ENCODE peak calls at places on chromosomes 7 and 10, in nine cellular contexts. One of them, this sample, is unnamed.

GRCh38 chr10:28711776-28712175 is 34.5 kb downstream of the BAMBI start:
- DNase-seq in astrocyte: no peak
- DNase-seq in iPS-NIHi11: no peak
- DNase-seq in T-cell: no peak
- DNase-seq in GM13977: no peak
- DNase-seq in effector memory CD8-positive, alpha-beta T cell: no peak
- DNase-seq in stimulated activated CD8-positive, alpha-beta memory T cell treated with anti-CD3 and anti-CD28 coated beads, Interleukin-12 subunit alpha, Interleukin-12 subunit beta, amount 100 ng/mL, for 4 hours: no peak
- DNase-seq in activated T-cell treated with anti-CD3 and anti-CD28 coated beads, Interleukin-2, amount 50 U/mL, for 4 hours: no peak
- DNase-seq in HT-29: no peak
- DNase-seq in this sample: no peak

GRCh38 chr10:61896854-61897661 is 4.4 kb upstream of the ARID5B start:
- DNase-seq in activated T-cell treated with anti-CD3 and anti-CD28 coated beads, Interleukin-2, amount 50 U/mL, for 4 hours: peak; percentile 36
- DNase-seq in effector memory CD8-positive, alpha-beta T cell: peak; percentile 70
- DNase-seq in stimulated activated CD8-positive, alpha-beta memory T cell treated with anti-CD3 and anti-CD28 coated beads, Interleukin-12 subunit alpha, Interleukin-12 subunit beta, amount 100 ng/mL, for 4 hours: no peak
- DNase-seq in T-cell: peak; percentile 40
- DNase-seq in GM13977: peak; percentile 83
- DNase-seq in iPS-NIHi11: peak; percentile 87
- DNase-seq in HT-29: peak; percentile 89
- DNase-seq in astrocyte: peak; percentile 47
- DNase-seq in this sample: peak; percentile 26

GRCh38 chr7:135573541-135573940 is 15.8 kb downstream of the NUP205 start:
- DNase-seq in effector memory CD8-positive, alpha-beta T cell: no peak
- DNase-seq in T-cell: no peak
- DNase-seq in iPS-NIHi11: no peak
- DNase-seq in GM13977: no peak
- DNase-seq in astrocyte: no peak
- DNase-seq in stimulated activated CD8-positive, alpha-beta memory T cell treated with anti-CD3 and anti-CD28 coated beads, Interleukin-12 subunit alpha, Interleukin-12 subunit beta, amount 100 ng/mL, for 4 hours: no peak
- DNase-seq in HT-29: no peak
- DNase-seq in activated T-cell treated with anti-CD3 and anti-CD28 coated beads, Interleukin-2, amount 50 U/mL, for 4 hours: no peak
- DNase-seq in this sample: no peak

GRCh38 chr10:46544989-46545791 is 11.3 kb downstream of the GPRIN2 start:
- DNase-seq in GM13977: no peak
- DNase-seq in effector memory CD8-positive, alpha-beta T cell: no peak
- DNase-seq in iPS-NIHi11: peak; percentile 76
- DNase-seq in T-cell: no peak
- DNase-seq in stimulated activated CD8-positive, alpha-beta memory T cell treated with anti-CD3 and anti-CD28 coated beads, Interleukin-12 subunit alpha, Interleukin-12 subunit beta, amount 100 ng/mL, for 4 hours: no peak
- DNase-seq in astrocyte: no peak
- DNase-seq in activated T-cell treated with anti-CD3 and anti-CD28 coated beads, Interleukin-2, amount 50 U/mL, for 4 hours: no peak
- DNase-seq in HT-29: peak; percentile 75
- DNase-seq in this sample: no peak

GRCh38 chr10:133197786-133198185 is 32.2 kb upstream of the UTF1 start:
- DNase-seq in HT-29: no peak
- DNase-seq in GM13977: no peak
- DNase-seq in iPS-NIHi11: no peak
- DNase-seq in astrocyte: no peak
- DNase-seq in T-cell: no peak
- DNase-seq in stimulated activated CD8-positive, alpha-beta memory T cell treated with anti-CD3 and anti-CD28 coated beads, Interleukin-12 subunit alpha, Interleukin-12 subunit beta, amount 100 ng/mL, for 4 hours: no peak
- DNase-seq in activated T-cell treated with anti-CD3 and anti-CD28 coated beads, Interleukin-2, amount 50 U/mL, for 4 hours: no peak
- DNase-seq in effector memory CD8-positive, alpha-beta T cell: no peak
- DNase-seq in this sample: no peak

GRCh38 chr10:69865450-69865849 is 63.7 kb downstream of the COL13A1 start:
- DNase-seq in astrocyte: no peak
- DNase-seq in GM13977: no peak
- DNase-seq in stimulated activated CD8-positive, alpha-beta memory T cell treated with anti-CD3 and anti-CD28 coated beads, Interleukin-12 subunit alpha, Interleukin-12 subunit beta, amount 100 ng/mL, for 4 hours: no peak
- DNase-seq in effector memory CD8-positive, alpha-beta T cell: no peak
- DNase-seq in activated T-cell treated with anti-CD3 and anti-CD28 coated beads, Interleukin-2, amount 50 U/mL, for 4 hours: no peak
- DNase-seq in T-cell: no peak
- DNase-seq in iPS-NIHi11: no peak
- DNase-seq in HT-29: no peak
- DNase-seq in this sample: no peak

GRCh38 chr10:86371116-86371515 is 4.5 kb upstream of the GRID1 start:
- DNase-seq in iPS-NIHi11: no peak
- DNase-seq in effector memory CD8-positive, alpha-beta T cell: no peak
- DNase-seq in stimulated activated CD8-positive, alpha-beta memory T cell treated with anti-CD3 and anti-CD28 coated beads, Interleukin-12 subunit alpha, Interleukin-12 subunit beta, amount 100 ng/mL, for 4 hours: no peak
- DNase-seq in HT-29: no peak
- DNase-seq in astrocyte: no peak
- DNase-seq in activated T-cell treated with anti-CD3 and anti-CD28 coated beads, Interleukin-2, amount 50 U/mL, for 4 hours: peak; percentile 1
- DNase-seq in T-cell: no peak
- DNase-seq in GM13977: no peak
- DNase-seq in this sample: no peak

GRCh38 chr7:127961787-127962463 is 69.3 kb downstream of the LRRC4 start:
- DNase-seq in effector memory CD8-positive, alpha-beta T cell: no peak
- DNase-seq in activated T-cell treated with anti-CD3 and anti-CD28 coated beads, Interleukin-2, amount 50 U/mL, for 4 hours: no peak
- DNase-seq in iPS-NIHi11: no peak
- DNase-seq in GM13977: no peak
- DNase-seq in T-cell: no peak
- DNase-seq in stimulated activated CD8-positive, alpha-beta memory T cell treated with anti-CD3 and anti-CD28 coated beads, Interleukin-12 subunit alpha, Interleukin-12 subunit beta, amount 100 ng/mL, for 4 hours: no peak
- DNase-seq in HT-29: no peak
- DNase-seq in astrocyte: no peak
- DNase-seq in this sample: no peak

GRCh38 chr7:107219563-107220244 is 50.9 kb downstream of the HBP1 start:
- DNase-seq in GM13977: no peak
- DNase-seq in iPS-NIHi11: no peak
- DNase-seq in T-cell: no peak
- DNase-seq in activated T-cell treated with anti-CD3 and anti-CD28 coated beads, Interleukin-2, amount 50 U/mL, for 4 hours: no peak
- DNase-seq in stimulated activated CD8-positive, alpha-beta memory T cell treated with anti-CD3 and anti-CD28 coated beads, Interleukin-12 subunit alpha, Interleukin-12 subunit beta, amount 100 ng/mL, for 4 hours: no peak
- DNase-seq in effector memory CD8-positive, alpha-beta T cell: no peak
- DNase-seq in HT-29: no peak
- DNase-seq in astrocyte: no peak
- DNase-seq in this sample: no peak

GRCh38 chr10:69635428-69636272 is 5.6 kb downstream of the FAM241B start:
- DNase-seq in astrocyte: no peak
- DNase-seq in iPS-NIHi11: no peak
- DNase-seq in HT-29: no peak
- DNase-seq in stimulated activated CD8-positive, alpha-beta memory T cell treated with anti-CD3 and anti-CD28 coated beads, Interleukin-12 subunit alpha, Interleukin-12 subunit beta, amount 100 ng/mL, for 4 hours: no peak
- DNase-seq in effector memory CD8-positive, alpha-beta T cell: no peak
- DNase-seq in GM13977: no peak
- DNase-seq in activated T-cell treated with anti-CD3 and anti-CD28 coated beads, Interleukin-2, amount 50 U/mL, for 4 hours: no peak
- DNase-seq in T-cell: no peak
- DNase-seq in this sample: no peak

GRCh38 chr10:73648252-73648651 is 7.0 kb upstream of the MYOZ1 start:
- DNase-seq in GM13977: no peak
- DNase-seq in T-cell: no peak
- DNase-seq in effector memory CD8-positive, alpha-beta T cell: no peak
- DNase-seq in stimulated activated CD8-positive, alpha-beta memory T cell treated with anti-CD3 and anti-CD28 coated beads, Interleukin-12 subunit alpha, Interleukin-12 subunit beta, amount 100 ng/mL, for 4 hours: no peak
- DNase-seq in astrocyte: no peak
- DNase-seq in iPS-NIHi11: peak; percentile 58
- DNase-seq in HT-29: no peak
- DNase-seq in activated T-cell treated with anti-CD3 and anti-CD28 coated beads, Interleukin-2, amount 50 U/mL, for 4 hours: no peak
- DNase-seq in this sample: no peak

GRCh38 chr10:6299234-6299633 is 96.5 kb downstream of the PFKFB3 start:
- DNase-seq in iPS-NIHi11: no peak
- DNase-seq in GM13977: no peak
- DNase-seq in HT-29: peak; percentile 66
- DNase-seq in effector memory CD8-positive, alpha-beta T cell: no peak
- DNase-seq in stimulated activated CD8-positive, alpha-beta memory T cell treated with anti-CD3 and anti-CD28 coated beads, Interleukin-12 subunit alpha, Interleukin-12 subunit beta, amount 100 ng/mL, for 4 hours: no peak
- DNase-seq in astrocyte: peak; percentile 40
- DNase-seq in activated T-cell treated with anti-CD3 and anti-CD28 coated beads, Interleukin-2, amount 50 U/mL, for 4 hours: no peak
- DNase-seq in T-cell: no peak
- DNase-seq in this sample: no peak

GRCh38 chr7:4631664-4632171 is 50.4 kb upstream of the FOXK1 start:
- DNase-seq in stimulated activated CD8-positive, alpha-beta memory T cell treated with anti-CD3 and anti-CD28 coated beads, Interleukin-12 subunit alpha, Interleukin-12 subunit beta, amount 100 ng/mL, for 4 hours: no peak
- DNase-seq in activated T-cell treated with anti-CD3 and anti-CD28 coated beads, Interleukin-2, amount 50 U/mL, for 4 hours: no peak
- DNase-seq in T-cell: no peak
- DNase-seq in effector memory CD8-positive, alpha-beta T cell: no peak
- DNase-seq in iPS-NIHi11: peak; percentile 76
- DNase-seq in HT-29: peak; percentile 86
- DNase-seq in astrocyte: peak; percentile 83
- DNase-seq in GM13977: no peak
- DNase-seq in this sample: peak; percentile 90

GRCh38 chr7:55794527-55794926 is 68.0 kb downstream of the SEPTIN14 start:
- DNase-seq in effector memory CD8-positive, alpha-beta T cell: no peak
- DNase-seq in astrocyte: no peak
- DNase-seq in activated T-cell treated with anti-CD3 and anti-CD28 coated beads, Interleukin-2, amount 50 U/mL, for 4 hours: no peak
- DNase-seq in HT-29: peak; percentile 35
- DNase-seq in GM13977: no peak
- DNase-seq in T-cell: no peak
- DNase-seq in stimulated activated CD8-positive, alpha-beta memory T cell treated with anti-CD3 and anti-CD28 coated beads, Interleukin-12 subunit alpha, Interleukin-12 subunit beta, amount 100 ng/mL, for 4 hours: no peak
- DNase-seq in iPS-NIHi11: no peak
- DNase-seq in this sample: no peak

GRCh38 chr10:125062244-125063208 is 97.8 kb downstream of the CTBP2 start:
- DNase-seq in effector memory CD8-positive, alpha-beta T cell: no peak
- DNase-seq in T-cell: no peak
- DNase-seq in stimulated activated CD8-positive, alpha-beta memory T cell treated with anti-CD3 and anti-CD28 coated beads, Interleukin-12 subunit alpha, Interleukin-12 subunit beta, amount 100 ng/mL, for 4 hours: no peak
- DNase-seq in HT-29: no peak
- DNase-seq in activated T-cell treated with anti-CD3 and anti-CD28 coated beads, Interleukin-2, amount 50 U/mL, for 4 hours: no peak
- DNase-seq in GM13977: no peak
- DNase-seq in astrocyte: no peak
- DNase-seq in iPS-NIHi11: no peak
- DNase-seq in this sample: no peak

GRCh38 chr7:148927141-148927540 is 43.0 kb upstream of the EZH2 start:
- DNase-seq in effector memory CD8-positive, alpha-beta T cell: no peak
- DNase-seq in activated T-cell treated with anti-CD3 and anti-CD28 coated beads, Interleukin-2, amount 50 U/mL, for 4 hours: no peak
- DNase-seq in stimulated activated CD8-positive, alpha-beta memory T cell treated with anti-CD3 and anti-CD28 coated beads, Interleukin-12 subunit alpha, Interleukin-12 subunit beta, amount 100 ng/mL, for 4 hours: no peak
- DNase-seq in GM13977: no peak
- DNase-seq in astrocyte: no peak
- DNase-seq in T-cell: no peak
- DNase-seq in iPS-NIHi11: no peak
- DNase-seq in HT-29: no peak
- DNase-seq in this sample: no peak

GRCh38 chr7:69598081-69598486 is at the start of gene AUTS2:
- DNase-seq in astrocyte: peak; percentile 78
- DNase-seq in stimulated activated CD8-positive, alpha-beta memory T cell treated with anti-CD3 and anti-CD28 coated beads, Interleukin-12 subunit alpha, Interleukin-12 subunit beta, amount 100 ng/mL, for 4 hours: peak; percentile 46
- DNase-seq in iPS-NIHi11: peak; percentile 95
- DNase-seq in activated T-cell treated with anti-CD3 and anti-CD28 coated beads, Interleukin-2, amount 50 U/mL, for 4 hours: peak; percentile 26
- DNase-seq in GM13977: peak; percentile 98
- DNase-seq in HT-29: no peak
- DNase-seq in effector memory CD8-positive, alpha-beta T cell: peak; percentile 55
- DNase-seq in T-cell: peak; percentile 13
- DNase-seq in this sample: peak; percentile 81

GRCh38 chr7:17669204-17669603 is 271.1 kb downstream of the SNX13 start:
- DNase-seq in iPS-NIHi11: no peak
- DNase-seq in activated T-cell treated with anti-CD3 and anti-CD28 coated beads, Interleukin-2, amount 50 U/mL, for 4 hours: no peak
- DNase-seq in effector memory CD8-positive, alpha-beta T cell: no peak
- DNase-seq in HT-29: no peak
- DNase-seq in astrocyte: no peak
- DNase-seq in GM13977: no peak
- DNase-seq in T-cell: no peak
- DNase-seq in stimulated activated CD8-positive, alpha-beta memory T cell treated with anti-CD3 and anti-CD28 coated beads, Interleukin-12 subunit alpha, Interleukin-12 subunit beta, amount 100 ng/mL, for 4 hours: no peak
- DNase-seq in this sample: no peak

GRCh38 chr10:16521311-16522016 is at the start of gene C1QL3:
- DNase-seq in HT-29: no peak
- DNase-seq in effector memory CD8-positive, alpha-beta T cell: no peak
- DNase-seq in astrocyte: peak; percentile 10
- DNase-seq in stimulated activated CD8-positive, alpha-beta memory T cell treated with anti-CD3 and anti-CD28 coated beads, Interleukin-12 subunit alpha, Interleukin-12 subunit beta, amount 100 ng/mL, for 4 hours: no peak
- DNase-seq in iPS-NIHi11: peak; percentile 48
- DNase-seq in T-cell: no peak
- DNase-seq in GM13977: peak; percentile 63
- DNase-seq in activated T-cell treated with anti-CD3 and anti-CD28 coated beads, Interleukin-2, amount 50 U/mL, for 4 hours: no peak
- DNase-seq in this sample: no peak

GRCh38 chr10:32501906-32502305 is 56.0 kb downstream of the CCDC7 start:
- DNase-seq in stimulated activated CD8-positive, alpha-beta memory T cell treated with anti-CD3 and anti-CD28 coated beads, Interleukin-12 subunit alpha, Interleukin-12 subunit beta, amount 100 ng/mL, for 4 hours: no peak
- DNase-seq in astrocyte: no peak
- DNase-seq in iPS-NIHi11: no peak
- DNase-seq in effector memory CD8-positive, alpha-beta T cell: no peak
- DNase-seq in T-cell: no peak
- DNase-seq in GM13977: no peak
- DNase-seq in HT-29: no peak
- DNase-seq in activated T-cell treated with anti-CD3 and anti-CD28 coated beads, Interleukin-2, amount 50 U/mL, for 4 hours: no peak
- DNase-seq in this sample: no peak

GRCh38 chr7:16320261-16320660 is 101.1 kb downstream of the CRPPA start:
- DNase-seq in astrocyte: no peak
- DNase-seq in iPS-NIHi11: no peak
- DNase-seq in effector memory CD8-positive, alpha-beta T cell: no peak
- DNase-seq in T-cell: no peak
- DNase-seq in GM13977: no peak
- DNase-seq in HT-29: no peak
- DNase-seq in stimulated activated CD8-positive, alpha-beta memory T cell treated with anti-CD3 and anti-CD28 coated beads, Interleukin-12 subunit alpha, Interleukin-12 subunit beta, amount 100 ng/mL, for 4 hours: no peak
- DNase-seq in activated T-cell treated with anti-CD3 and anti-CD28 coated beads, Interleukin-2, amount 50 U/mL, for 4 hours: no peak
- DNase-seq in this sample: no peak

GRCh38 chr7:50539725-50540124 is 25.5 kb downstream of the DDC start:
- DNase-seq in stimulated activated CD8-positive, alpha-beta memory T cell treated with anti-CD3 and anti-CD28 coated beads, Interleukin-12 subunit alpha, Interleukin-12 subunit beta, amount 100 ng/mL, for 4 hours: no peak
- DNase-seq in activated T-cell treated with anti-CD3 and anti-CD28 coated beads, Interleukin-2, amount 50 U/mL, for 4 hours: no peak
- DNase-seq in astrocyte: no peak
- DNase-seq in iPS-NIHi11: no peak
- DNase-seq in effector memory CD8-positive, alpha-beta T cell: no peak
- DNase-seq in GM13977: no peak
- DNase-seq in HT-29: no peak
- DNase-seq in T-cell: no peak
- DNase-seq in this sample: no peak

GRCh38 chr10:112775892-112776679 is 174.0 kb upstream of the TCF7L2 start:
- DNase-seq in HT-29: peak; percentile 59
- DNase-seq in GM13977: no peak
- DNase-seq in astrocyte: no peak
- DNase-seq in stimulated activated CD8-positive, alpha-beta memory T cell treated with anti-CD3 and anti-CD28 coated beads, Interleukin-12 subunit alpha, Interleukin-12 subunit beta, amount 100 ng/mL, for 4 hours: no peak
- DNase-seq in iPS-NIHi11: no peak
- DNase-seq in effector memory CD8-positive, alpha-beta T cell: no peak
- DNase-seq in activated T-cell treated with anti-CD3 and anti-CD28 coated beads, Interleukin-2, amount 50 U/mL, for 4 hours: no peak
- DNase-seq in T-cell: no peak
- DNase-seq in this sample: no peak

GRCh38 chr10:30701471-30702173 is 72.1 kb upstream of the LYZL2 start:
- DNase-seq in HT-29: peak; percentile 66
- DNase-seq in T-cell: peak; percentile 71
- DNase-seq in effector memory CD8-positive, alpha-beta T cell: peak; percentile 61
- DNase-seq in iPS-NIHi11: no peak
- DNase-seq in GM13977: peak; percentile 43
- DNase-seq in astrocyte: peak; percentile 70
- DNase-seq in stimulated activated CD8-positive, alpha-beta memory T cell treated with anti-CD3 and anti-CD28 coated beads, Interleukin-12 subunit alpha, Interleukin-12 subunit beta, amount 100 ng/mL, for 4 hours: peak; percentile 43
- DNase-seq in activated T-cell treated with anti-CD3 and anti-CD28 coated beads, Interleukin-2, amount 50 U/mL, for 4 hours: peak; percentile 53
- DNase-seq in this sample: peak; percentile 26

GRCh38 chr7:55252386-55252785 is 112.8 kb upstream of the LANCL2 start:
- DNase-seq in effector memory CD8-positive, alpha-beta T cell: no peak
- DNase-seq in GM13977: no peak
- DNase-seq in HT-29: no peak
- DNase-seq in iPS-NIHi11: no peak
- DNase-seq in stimulated activated CD8-positive, alpha-beta memory T cell treated with anti-CD3 and anti-CD28 coated beads, Interleukin-12 subunit alpha, Interleukin-12 subunit beta, amount 100 ng/mL, for 4 hours: no peak
- DNase-seq in astrocyte: no peak
- DNase-seq in T-cell: no peak
- DNase-seq in activated T-cell treated with anti-CD3 and anti-CD28 coated beads, Interleukin-2, amount 50 U/mL, for 4 hours: no peak
- DNase-seq in this sample: no peak

GRCh38 chr7:116315293-116315692 is 105.0 kb downstream of the TES start:
- DNase-seq in iPS-NIHi11: no peak
- DNase-seq in stimulated activated CD8-positive, alpha-beta memory T cell treated with anti-CD3 and anti-CD28 coated beads, Interleukin-12 subunit alpha, Interleukin-12 subunit beta, amount 100 ng/mL, for 4 hours: no peak
- DNase-seq in effector memory CD8-positive, alpha-beta T cell: no peak
- DNase-seq in astrocyte: peak; percentile 83
- DNase-seq in T-cell: no peak
- DNase-seq in activated T-cell treated with anti-CD3 and anti-CD28 coated beads, Interleukin-2, amount 50 U/mL, for 4 hours: no peak
- DNase-seq in GM13977: no peak
- DNase-seq in HT-29: no peak
- DNase-seq in this sample: no peak

GRCh38 chr10:28922127-28922526 is 244.8 kb downstream of the BAMBI start:
- DNase-seq in T-cell: no peak
- DNase-seq in effector memory CD8-positive, alpha-beta T cell: no peak
- DNase-seq in astrocyte: peak; percentile 75
- DNase-seq in GM13977: no peak
- DNase-seq in iPS-NIHi11: peak; percentile 37
- DNase-seq in activated T-cell treated with anti-CD3 and anti-CD28 coated beads, Interleukin-2, amount 50 U/mL, for 4 hours: no peak
- DNase-seq in HT-29: no peak
- DNase-seq in stimulated activated CD8-positive, alpha-beta memory T cell treated with anti-CD3 and anti-CD28 coated beads, Interleukin-12 subunit alpha, Interleukin-12 subunit beta, amount 100 ng/mL, for 4 hours: no peak
- DNase-seq in this sample: no peak

This sample was measured in stromal cell of bone marrow.